ENCODE peak calls at places on chromosomes 12 and 14, in ten cellular contexts. C is left ventricle myocardium superior; I is GM12892; R is tibial nerve; L is activated CD4-positive, alpha-beta T cell treated with anti-CD3 and anti-CD28 coated beads for 4 hours; Q is SIG-M5; F is dorsolateral prefrontal cortex; D is AG09319; N is GOT3; K is ELR. T is an unnamed sample.

GRCh38 chr12:98355322-98355721 is 160.1 kb upstream of the TMPO start:
- DNase-seq in C (no peak), I (no peak), R (no peak), L (no peak), Q (no peak), F (no peak), D (no peak), N (no peak), K (peak), T (no peak)

GRCh38 chr12:26787125-26787495 is 45.9 kb downstream of the ITPR2 start:
- DNase-seq in C (no peak), I (no peak), R (no peak), L (no peak), Q (no peak), F (no peak), D (peak), N (no peak), K (peak), T (no peak)

GRCh38 chr14:61498303-61498702 is 176.9 kb downstream of the PRKCH start:
- DNase-seq in C (no peak), I (no peak), R (no peak), L (no peak), Q (no peak), F (no peak), D (no peak), N (no peak), K (no peak), T (no peak)

GRCh38 chr14:76267322-76268012 is 108.5 kb upstream of the ESRRB start:
- DNase-seq in C (peak), I (peak), R (peak), L (peak), Q (no peak), F (peak), D (peak), N (peak), K (peak), T (peak)

GRCh38 chr12:98533723-98534251 is 18.4 kb downstream of the TMPO start:
- DNase-seq in C (no peak), I (no peak), R (no peak), L (no peak), Q (no peak), F (no peak), D (peak), N (no peak), K (no peak), T (no peak)

GRCh38 chr14:90720336-90720735 is 95.9 kb downstream of the TTC7B start:
- DNase-seq in C (no peak), I (no peak), R (no peak), L (no peak), Q (no peak), F (peak), D (no peak), N (no peak), K (no peak), T (no peak)

GRCh38 chr14:96352708-96353107 is 10.4 kb downstream of the ATG2B start:
- DNase-seq in C (no peak), I (no peak), R (no peak), L (no peak), Q (no peak), F (no peak), D (no peak), N (no peak), K (peak), T (no peak)

GRCh38 chr14:53714495-53715389 is 241.9 kb downstream of the BMP4 start:
- DNase-seq in C (no peak), I (no peak), R (no peak), L (no peak), Q (no peak), F (no peak), D (no peak), N (no peak), K (peak), T (no peak)

GRCh38 chr14:93936245-93936644 is 9.1 kb downstream of the FAM181A start:
- DNase-seq in C (no peak), I (no peak), R (no peak), L (no peak), Q (no peak), F (no peak), D (no peak), N (no peak), K (peak), T (no peak)

GRCh38 chr14:105468621-105469241 is 5.9 kb upstream of the CRIP2 start:
- DNase-seq in C (peak), I (no peak), R (no peak), L (no peak), Q (no peak), F (no peak), D (no peak), N (no peak), K (no peak), T (no peak)

GRCh38 chr14:88554458-88555286 is at the start of gene PTPN21:
- DNase-seq in C (peak), I (peak), R (peak), L (no peak), Q (no peak), F (peak), D (no peak), N (no peak), K (peak), T (no peak)

GRCh38 chr12:4228122-4228580 is 45.4 kb upstream of the CCND2 start:
- DNase-seq in C (no peak), I (no peak), R (no peak), L (no peak), Q (no peak), F (no peak), D (no peak), N (no peak), K (peak), T (no peak)

GRCh38 chr12:130838284-130838950 is 633 bp downstream of the STX2 start:
- DNase-seq in C (peak), I (peak), R (no peak), L (peak), Q (no peak), F (peak), D (no peak), N (no peak), K (peak), T (no peak)

GRCh38 chr12:46403732-46404097 is 31.1 kb upstream of the SLC38A2 start:
- DNase-seq in C (no peak), I (no peak), R (no peak), L (no peak), Q (no peak), F (no peak), D (no peak), N (no peak), K (no peak), T (no peak)

GRCh38 chr12:104549820-104550480 is 93.2 kb downstream of the CHST11 start:
- DNase-seq in C (no peak), I (no peak), R (no peak), L (no peak), Q (no peak), F (no peak), D (no peak), N (no peak), K (peak), T (no peak)

GRCh38 chr12:119148049-119148448 is 30.7 kb upstream of the HSPB8 start:
- DNase-seq in C (no peak), I (no peak), R (no peak), L (no peak), Q (no peak), F (no peak), D (no peak), N (no peak), K (no peak), T (no peak)

GRCh38 chr14:38948171-38948570 is 154.9 kb downstream of the SEC23A start:
- DNase-seq in C (no peak), I (no peak), R (no peak), L (no peak), Q (no peak), F (no peak), D (peak), N (no peak), K (peak), T (no peak)

GRCh38 chr12:39348941-39349626 is 93.8 kb downstream of the KIF21A start:
- DNase-seq in C (no peak), I (no peak), R (no peak), L (no peak), Q (no peak), F (no peak), D (no peak), N (no peak), K (no peak), T (no peak)

GRCh38 chr12:78245111-78245510 is 414.4 kb downstream of the NAV3 start:
- DNase-seq in C (no peak), I (no peak), R (no peak), L (no peak), Q (no peak), F (no peak), D (no peak), N (no peak), K (no peak), T (no peak)

GRCh38 chr14:58955294-58955821 is 233.1 kb upstream of the DAAM1 start:
- DNase-seq in C (no peak), I (no peak), R (no peak), L (no peak), Q (no peak), F (no peak), D (no peak), N (no peak), K (no peak), T (no peak)

GRCh38 chr12:109693653-109694224 is 19.9 kb upstream of the FAM222A start:
- DNase-seq in C (no peak), I (no peak), R (no peak), L (no peak), Q (no peak), F (no peak), D (no peak), N (no peak), K (no peak), T (no peak)

GRCh38 chr12:47881826-47882427 is 22.9 kb downstream of the VDR start:
- DNase-seq in C (no peak), I (no peak), R (no peak), L (no peak), Q (no peak), F (no peak), D (peak), N (peak), K (peak), T (no peak)

GRCh38 chr14:58944957-58945356 is 243.5 kb upstream of the DAAM1 start:
- DNase-seq in C (no peak), I (no peak), R (no peak), L (no peak), Q (no peak), F (no peak), D (no peak), N (no peak), K (no peak), T (no peak)

GRCh38 chr12:32016680-32017482 is 57.7 kb downstream of the RESF1 start:
- DNase-seq in C (no peak), I (no peak), R (no peak), L (no peak), Q (no peak), F (no peak), D (no peak), N (no peak), K (no peak), T (no peak)

GRCh38 chr12:68796399-68796798 is 11.6 kb upstream of the MDM2 start:
- DNase-seq in C (no peak), I (no peak), R (no peak), L (no peak), Q (no peak), F (no peak), D (no peak), N (no peak), K (peak), T (no peak)

GRCh38 chr14:104265918-104266642 is 127.7 kb downstream of the KIF26A start:
- DNase-seq in C (no peak), I (no peak), R (no peak), L (no peak), Q (no peak), F (no peak), D (no peak), N (no peak), K (no peak), T (no peak)

GRCh38 chr12:117148642-117149041 is 41.6 kb downstream of the FBXO21 start:
- DNase-seq in C (no peak), I (no peak), R (no peak), L (no peak), Q (no peak), F (no peak), D (no peak), N (no peak), K (no peak), T (no peak)

GRCh38 chr12:132610051-132610759 is at the start of gene LRCOL1:
- DNase-seq in C (peak), I (no peak), R (no peak), L (no peak), Q (no peak), F (no peak), D (no peak), N (no peak), K (peak), T (no peak)

GRCh38 chr14:92040431-92041040 is 677 bp upstream of the TRIP11 start:
- DNase-seq in C (no peak), I (no peak), R (no peak), L (no peak), Q (no peak), F (no peak), D (no peak), N (no peak), K (peak), T (no peak)

GRCh38 chr12:6038160-6038559 is 86.3 kb downstream of the VWF start:
- DNase-seq in C (no peak), I (no peak), R (no peak), L (peak), Q (peak), F (no peak), D (no peak), N (no peak), K (peak), T (no peak)

GRCh38 chr12:120095356-120096135 is 21.0 kb downstream of the RAB35 start:
- DNase-seq in C (no peak), I (no peak), R (no peak), L (no peak), Q (no peak), F (no peak), D (no peak), N (no peak), K (no peak), T (no peak)

GRCh38 chr14:74495356-74495755 is 1.8 kb downstream of the ISCA2 start:
- DNase-seq in C (no peak), I (no peak), R (no peak), L (no peak), Q (no peak), F (no peak), D (no peak), N (no peak), K (no peak), T (no peak)

GRCh38 chr12:75837700-75838099 is 193.9 kb downstream of the PHLDA1 start:
- DNase-seq in C (peak), I (no peak), R (no peak), L (no peak), Q (no peak), F (no peak), D (no peak), N (no peak), K (no peak), T (no peak)

GRCh38 chr14:56310643-56311042 is 192.4 kb downstream of the PELI2 start:
- DNase-seq in C (no peak), I (no peak), R (no peak), L (no peak), Q (no peak), F (no peak), D (no peak), N (no peak), K (no peak), T (no peak)

GRCh38 chr12:104201238-104202001 is 14.2 kb upstream of the TXNRD1 start:
- DNase-seq in C (no peak), I (peak), R (no peak), L (peak), Q (no peak), F (no peak), D (peak), N (no peak), K (peak), T (no peak)

GRCh38 chr14:68695871-68696665 is 96.8 kb downstream of the ZFP36L1 start:
- DNase-seq in C (no peak), I (no peak), R (no peak), L (no peak), Q (no peak), F (no peak), D (no peak), N (no peak), K (no peak), T (peak)

T was measured in omental fat pad.